ENCODE peak calls at places on chromosomes 4 and X, in nine cellular contexts. V is neural progenitor cell, G is heart right ventricle, J is PC-3, L is stomach, N is endothelial cell of umbilical vein, Q is mammary epithelial cell, O is cardiac muscle cell, M is upper lobe of left lung. T is an unnamed sample.
A peak's percentile ranks its signal among the peaks of the same experiment; 100 is the strongest.

GRCh38 chrX:78687586-78687985 is 28.5 kb upstream of the RTL3 start:
- DNase-seq in V (no peak), G (no peak), J (no peak), L (no peak), N (no peak), Q (no peak), O (no peak), M (no peak), T (no peak)

GRCh38 chr4:73608677-73609594 is 11.3 kb downstream of the RASSF6 start:
- DNase-seq in V (no peak), G (no peak), J (peak; percentile 90), L (no peak), N (peak; percentile 55), Q (peak; percentile 77), O (no peak), M (no peak), T (no peak)

GRCh38 chr4:153079824-153080486 is 124.3 kb upstream of the TRIM2 start:
- DNase-seq in V (no peak), G (no peak), J (no peak), L (no peak), N (no peak), Q (no peak), O (peak; percentile 4), M (no peak), T (no peak)

GRCh38 chr4:87363552-87363951 is 27.4 kb downstream of the HSD17B11 start:
- DNase-seq in V (no peak), G (no peak), J (peak; percentile 42), L (no peak), N (no peak), Q (peak; percentile 31), O (no peak), M (no peak), T (no peak)

GRCh38 chr4:1092026-1092982 is 21.1 kb downstream of the RNF212 start:
- DNase-seq in V (no peak), G (no peak), J (no peak), L (no peak), N (no peak), Q (no peak), O (no peak), M (peak; percentile 58), T (no peak)

GRCh38 chrX:12771445-12772069 is 19.7 kb upstream of the PRPS2 start:
- DNase-seq in V (peak; percentile 84), G (peak; percentile 3), J (peak; percentile 78), L (peak; percentile 63), N (peak; percentile 33), Q (no peak), O (peak; percentile 65), M (peak; percentile 55), T (no peak)

GRCh38 chrX:6184900-6185515 is 43.7 kb downstream of the NLGN4X start:
- DNase-seq in V (no peak), G (no peak), J (no peak), L (no peak), N (no peak), Q (peak; percentile 61), O (no peak), M (no peak), T (no peak)

GRCh38 chrX:17812763-17813162 is 48.3 kb downstream of the RAI2 start:
- DNase-seq in V (peak; percentile 49), G (no peak), J (peak; percentile 37), L (no peak), N (no peak), Q (no peak), O (peak; percentile 7), M (no peak), T (no peak)

GRCh38 chr4:119627267-119628190 is 1.1 kb downstream of the PDE5A start:
- DNase-seq in V (peak; percentile 87), G (peak; percentile 69), J (peak; percentile 63), L (peak; percentile 51), N (peak; percentile 41), Q (peak; percentile 39), O (peak; percentile 44), M (peak; percentile 94), T (peak; percentile 45)

GRCh38 chr4:2046031-2046961 is 12.8 kb upstream of the NAT8L start:
- DNase-seq in V (no peak), G (no peak), J (no peak), L (no peak), N (no peak), Q (no peak), O (no peak), M (peak; percentile 61), T (no peak)

GRCh38 chr4:123505457-123506310 is 109.1 kb downstream of the SPRY1 start:
- DNase-seq in V (peak; percentile 90), G (peak; percentile 52), J (peak; percentile 41), L (peak; percentile 62), N (peak; percentile 74), Q (no peak), O (peak; percentile 83), M (peak; percentile 91), T (no peak)

GRCh38 chr4:6914448-6914847 is 4.8 kb downstream of the TBC1D14 start:
- DNase-seq in V (no peak), G (no peak), J (no peak), L (no peak), N (no peak), Q (no peak), O (no peak), M (no peak), T (no peak)

GRCh38 chr4:122824616-122825015 is 2.0 kb upstream of the FGF2 start:
- DNase-seq in V (no peak), G (no peak), J (no peak), L (no peak), N (peak; percentile 10), Q (no peak), O (no peak), M (no peak), T (no peak)

GRCh38 chr4:154414796-154415195 is 76.8 kb downstream of the DCHS2 start:
- DNase-seq in V (no peak), G (no peak), J (no peak), L (no peak), N (no peak), Q (no peak), O (no peak), M (no peak), T (no peak)

GRCh38 chr4:1418494-1419285 is 12.4 kb upstream of the NKX1-1 start:
- DNase-seq in V (no peak), G (no peak), J (no peak), L (peak; percentile 18), N (no peak), Q (no peak), O (no peak), M (no peak), T (peak; percentile 30)

DNA sequence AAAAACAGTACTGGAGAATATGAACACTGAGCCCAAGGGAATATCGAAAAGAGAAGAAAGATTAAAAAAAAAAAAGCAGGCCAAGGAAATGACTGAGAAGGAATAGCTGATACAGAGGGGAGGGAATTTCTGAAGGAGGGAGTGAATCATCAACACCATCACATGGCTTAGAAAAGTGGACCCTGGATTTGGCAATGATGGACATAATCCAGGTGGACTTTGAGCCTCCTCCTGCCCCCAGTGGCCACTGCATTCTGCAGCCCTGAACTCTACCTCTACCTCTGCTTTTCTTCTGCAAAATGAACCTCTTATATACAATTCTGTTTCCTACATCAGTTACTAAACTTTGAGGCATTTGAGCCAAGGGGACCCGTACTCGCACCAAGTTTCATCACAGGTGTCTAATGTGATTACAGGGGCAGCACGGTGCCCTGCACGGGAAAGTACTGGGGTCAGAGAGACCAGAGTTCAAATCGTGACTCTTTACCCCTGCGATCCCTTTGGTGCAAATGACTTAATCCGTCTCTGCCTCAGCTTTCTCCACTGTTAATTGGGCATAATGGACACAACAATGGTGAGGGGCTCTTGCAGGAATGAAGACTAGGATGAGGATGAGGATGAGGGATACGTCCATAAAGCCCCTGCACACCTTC is 1.1 kb downstream of the OCIAD2 start:
- DNase-seq in V (no peak), G (no peak), J (peak; percentile 59), L (peak; percentile 31), N (peak; percentile 41), Q (peak; percentile 63), O (peak; percentile 60), M (no peak), T (no peak)
- H3K4me3 ChIP-seq in V (peak overlapping the region; percentile 76), G (peak overlapping the region; percentile 55), J (peak overlapping the region; percentile 94), L (peak overlapping the region; percentile 70), N (peak overlapping the region; percentile 57), Q (peak overlapping the region; percentile 80), O (no peak overlapping the region), M (no peak overlapping the region), T (peak overlapping the region; percentile 64)

GRCh38 chr4:140743194-140743931 is 12.8 kb downstream of the TBC1D9 start:
- DNase-seq in V (peak; percentile 64), G (no peak), J (peak; percentile 35), L (no peak), N (peak; percentile 59), Q (peak; percentile 62), O (no peak), M (no peak), T (no peak)
- TF ChIP-seq CTCF in V (peak; percentile 51), G (peak; percentile 30), J (peak; percentile 56), L (no peak), N (no peak), Q (no peak), O (no peak), M (no peak), T (peak; percentile 34)

DNA sequence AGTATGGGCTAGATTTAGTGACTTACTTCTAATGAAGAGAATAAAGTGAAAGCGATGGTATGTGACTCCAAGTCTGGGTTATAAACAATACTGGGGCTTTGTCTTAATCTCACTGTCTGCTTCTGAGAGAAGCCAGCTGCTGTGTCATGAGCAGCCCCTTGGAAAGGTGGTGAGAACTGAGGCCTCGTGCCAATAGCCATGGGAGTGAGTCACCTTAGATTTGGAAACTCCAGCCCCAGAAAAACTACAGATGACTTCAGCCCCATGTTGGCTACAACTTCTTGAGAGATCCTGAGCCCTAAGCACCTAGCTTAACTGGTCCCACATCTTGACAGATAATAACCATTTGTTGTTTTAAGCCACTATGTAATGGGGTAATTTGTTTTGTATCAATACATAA is 77.6 kb downstream of the CWH43 start:
- DNase-seq in V (no peak), G (no peak), J (no peak), L (no peak), N (no peak), Q (peak; percentile 56), O (no peak), M (no peak), T (no peak)
- H3K9me3 ChIP-seq in V (peaks cover 38% of the 10 kb centered on the region), G (peaks cover 10% of the 10 kb centered on the region), J (no peaks in the 10 kb centered on the region), L (peaks cover 30% of the 10 kb centered on the region), N (no peaks in the 10 kb centered on the region), Q (no peaks in the 10 kb centered on the region), O (no peaks in the 10 kb centered on the region), M (peaks cover 6% of the 10 kb centered on the region), T (no peaks in the 10 kb centered on the region)

GRCh38 chr4:80071643-80072606 is 1.1 kb downstream of the ANTXR2 start:
- DNase-seq in V (peak; percentile 67), G (peak; percentile 50), J (peak; percentile 17), L (peak; percentile 39), N (no peak), Q (peak; percentile 27), O (peak; percentile 49), M (no peak), T (peak; percentile 61)

GRCh38 chr4:80069108-80069836 is 3.8 kb downstream of the ANTXR2 start:
- DNase-seq in V (no peak), G (no peak), J (peak; percentile 61), L (no peak), N (no peak), Q (no peak), O (peak; percentile 56), M (no peak), T (no peak)

GRCh38 chr4:80070880-80071620 is 2.0 kb downstream of the ANTXR2 start:
- DNase-seq in V (no peak), G (no peak), J (peak; percentile 34), L (no peak), N (peak; percentile 13), Q (no peak), O (peak; percentile 26), M (no peak), T (no peak)

GRCh38 chr4:80072607-80073361 is at the start of gene ANTXR2:
- DNase-seq in V (peak; percentile 93), G (peak; percentile 87), J (peak; percentile 89), L (peak; percentile 85), N (peak; percentile 84), Q (peak; percentile 92), O (peak; percentile 99), M (peak; percentile 95), T (peak; percentile 86)

GRCh38 chr4:80069837-80070788 is 2.9 kb downstream of the ANTXR2 start:
- DNase-seq in V (no peak), G (no peak), J (peak; percentile 17), L (no peak), N (peak; percentile 17), Q (no peak), O (peak; percentile 36), M (no peak), T (no peak)
- H3K4me3 ChIP-seq in V (no peak overlapping the region), G (no peak overlapping the region), J (peak overlapping the region; percentile 94), L (peak overlapping the region; percentile 81), N (no peak overlapping the region), Q (no peak overlapping the region), O (peak overlapping the region; percentile 69), M (no peak overlapping the region), T (peak overlapping the region; percentile 62)

T was measured in RWPE2.